ENCODE peak calls at places on chromosome 21, in seven cellular contexts. B, P, G, O, I, V and M are unnamed samples.

GRCh38 chr21:10272216-10272615 is 249.2 kb upstream of the TPTE start:
- DNase-seq in P (no peak), G (no peak), V (no peak), O (no peak), I (no peak), B (no peak), M (no peak)

GRCh38 chr21:45911806-45912325 is 69.7 kb upstream of the COL6A1 start:
- DNase-seq in B (no peak), V (no peak), O (no peak), G (no peak), P (no peak), I (no peak), M (no peak)

GRCh38 chr21:41316641-41317392 is at the start of gene FAM3B:
- DNase-seq in I (no peak), P (no peak), G (no peak), V (peak), O (no peak), B (peak), M (no peak)

GRCh38 chr21:46048926-46049889 is 48.7 kb upstream of the COL6A2 start:
- DNase-seq in V (no peak), G (no peak), O (peak), I (peak), B (no peak), P (no peak), M (no peak)

GRCh38 chr21:42414928-42415769 is 11.4 kb downstream of the UBASH3A start:
- DNase-seq in P (peak), I (peak), B (no peak), G (peak), O (no peak), V (no peak), M (peak)

GRCh38 chr21:45935628-45936027 is 45.9 kb upstream of the COL6A1 start:
- DNase-seq in I (peak), O (no peak), B (no peak), G (no peak), V (peak), P (no peak), M (no peak)

GRCh38 chr21:35573472-35574389 is 486.6 kb downstream of the SETD4 start:
- DNase-seq in B (no peak), O (no peak), P (no peak), G (no peak), V (no peak), I (no peak), M (no peak)

GRCh38 chr21:45517249-45518065 is 24.8 kb downstream of the SLC19A1 start:
- DNase-seq in O (no peak), B (no peak), P (no peak), V (no peak), G (no peak), I (peak), M (no peak)

GRCh38 chr21:23639726-23640125 is 1967.6 kb downstream of the MRPL39 start:
- DNase-seq in P (no peak), V (no peak), O (no peak), G (no peak), I (peak), B (no peak), M (no peak)

GRCh38 chr21:28794341-28794970 is 198.2 kb downstream of the LTN1 start:
- DNase-seq in O (no peak), B (no peak), G (no peak), P (no peak), V (peak), I (no peak), M (no peak)

GRCh38 chr21:45698493-45698947 is 55.0 kb downstream of the PCBP3 start:
- DNase-seq in I (peak), B (no peak), P (no peak), V (no peak), G (no peak), O (peak), M (no peak)

GRCh38 chr21:15134711-15135110 is 69.9 kb upstream of the NRIP1 start:
- DNase-seq in B (no peak), P (no peak), I (no peak), V (no peak), O (no peak), G (no peak), M (no peak)

GRCh38 chr21:44360174-44360573 is 6.8 kb downstream of the TRPM2 start:
- DNase-seq in V (no peak), B (no peak), G (no peak), P (no peak), I (no peak), O (no peak), M (no peak)

GRCh38 chr21:33569986-33570385 is 18.5 kb downstream of the DONSON start:
- DNase-seq in V (no peak), P (no peak), G (no peak), B (no peak), O (no peak), I (no peak), M (no peak)

GRCh38 chr21:46287541-46287940 is 1.4 kb downstream of the YBEY start:
- DNase-seq in V (no peak), O (no peak), G (no peak), B (no peak), P (no peak), I (no peak), M (no peak)

GRCh38 chr21:35266546-35266945 is 217.4 kb upstream of the RUNX1 start:
- DNase-seq in I (peak), V (no peak), G (no peak), B (no peak), O (no peak), P (no peak), M (no peak)

GRCh38 chr21:45358711-45359310 is 46.2 kb upstream of the COL18A1 start:
- DNase-seq in B (no peak), G (no peak), V (no peak), I (no peak), P (no peak), O (no peak), M (no peak)